ENCODE peak calls at places on chromosomes 1 and 21, in nine cellular contexts. Q, V, U, A, Z, I, C, J and N are unnamed samples.
A peak's percentile ranks its signal among the peaks of the same experiment; 100 is the strongest.

GRCh38 chr1:96474985-96475743 is 246.4 kb upstream of the PTBP2 start:
- DNase-seq in U (no peak), V (no peak), C (no peak), J (no peak), Q (no peak), I (no peak), Z (no peak), A (no peak), N (no peak)

GRCh38 chr1:19468397-19468956 is 16.9 kb downstream of the CAPZB start:
- DNase-seq in Q (peak; percentile 70), I (no peak), U (no peak), V (no peak), J (no peak), Z (peak; percentile 73), A (no peak), C (no peak), N (no peak)

GRCh38 chr1:42214447-42214871 is 49.9 kb upstream of the GUCA2A start:
- DNase-seq in V (no peak), I (no peak), Z (no peak), A (no peak), C (no peak), U (no peak), J (peak; percentile 35), Q (no peak), N (no peak)

GRCh38 chr1:212218911-212219310 is 66.3 kb upstream of the PPP2R5A start:
- DNase-seq in U (no peak), I (no peak), V (no peak), J (no peak), Z (no peak), Q (no peak), A (no peak), C (no peak), N (peak; percentile 64)

GRCh38 chr1:45884700-45885099 is 81.3 kb downstream of the MAST2 start:
- DNase-seq in V (no peak), J (no peak), Q (no peak), I (no peak), Z (no peak), C (no peak), U (no peak), A (no peak), N (no peak)

GRCh38 chr1:214637722-214638473 is 34.9 kb downstream of the CENPF start:
- DNase-seq in Q (no peak), V (no peak), Z (peak; percentile 18), U (no peak), J (no peak), I (no peak), A (peak; percentile 28), C (no peak), N (no peak)

GRCh38 chr1:76284842-76285241 is 210.3 kb downstream of the ST6GALNAC3 start:
- DNase-seq in U (no peak), A (no peak), V (no peak), I (no peak), Q (no peak), Z (no peak), C (no peak), J (no peak), N (no peak)

GRCh38 chr1:218686258-218686657 is 341.1 kb downstream of the TGFB2 start:
- DNase-seq in I (no peak), U (no peak), Q (no peak), A (no peak), J (no peak), C (no peak), Z (no peak), V (no peak), N (peak; percentile 83)

GRCh38 chr1:161068306-161069200 is 1.1 kb downstream of the ARHGAP30 start:
- DNase-seq in Z (peak; percentile 85), U (peak; percentile 90), Q (no peak), A (peak; percentile 38), C (peak; percentile 80), I (peak; percentile 41), V (peak; percentile 58), J (no peak), N (no peak)

DNA sequence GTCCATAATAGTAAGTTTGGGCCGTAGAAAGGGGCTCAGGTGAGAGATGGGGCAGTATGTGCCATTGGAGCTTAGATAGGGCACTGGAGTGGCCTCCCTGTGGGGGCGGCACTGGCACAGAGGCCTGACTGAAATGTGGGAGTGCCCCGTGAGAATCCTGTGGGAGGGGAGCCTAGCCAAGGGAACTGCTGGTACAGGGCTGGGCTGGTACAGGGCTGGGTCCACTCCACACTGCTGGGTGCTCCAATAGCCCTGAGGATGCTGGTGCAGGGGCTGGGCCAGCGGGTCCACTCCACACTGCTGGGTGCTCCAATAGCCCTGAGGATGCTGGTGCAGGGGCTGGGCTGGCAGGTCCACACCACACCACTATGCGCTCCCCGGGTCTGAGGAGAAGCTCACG is 44.8 kb upstream of the PWP2 start:
- DNase-seq in Z (no peak), J (no peak), C (no peak), V (no peak), Q (no peak), U (no peak), I (no peak), A (peak; percentile 70), N (no peak)
- H3K4me1 ChIP-seq in Z (peaks cover 22% of the 10 kb centered on the region), J (no peaks in the 10 kb centered on the region), C (no peaks in the 10 kb centered on the region), V (no peaks in the 10 kb centered on the region), Q (peaks cover 3% of the 10 kb centered on the region), U (no peaks in the 10 kb centered on the region), I (no peaks in the 10 kb centered on the region), A (peaks cover 6% of the 10 kb centered on the region), N (no peaks in the 10 kb centered on the region)

DNA sequence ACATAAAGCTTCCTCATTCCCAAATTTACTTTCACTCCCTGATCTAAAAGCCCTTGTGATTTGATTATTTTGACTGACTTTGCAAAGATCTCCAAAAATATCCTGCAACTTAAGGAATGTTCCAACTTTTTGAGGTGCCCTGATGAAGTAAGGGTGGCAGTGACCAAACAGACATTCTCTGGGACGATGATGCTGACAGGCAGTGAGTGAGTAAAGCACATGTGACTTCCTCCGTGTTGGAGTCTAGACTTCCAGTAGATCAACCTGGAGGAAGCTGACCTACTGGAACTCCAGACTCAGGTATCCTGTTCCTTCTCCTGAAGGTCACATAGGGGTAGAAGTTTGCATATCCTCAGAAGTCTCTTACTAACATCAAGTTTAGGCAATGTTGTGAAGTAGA is 16.1 kb downstream of the TNFSF4 start:
- DNase-seq in U (no peak), A (no peak), Q (no peak), Z (no peak), V (no peak), J (no peak), C (no peak), I (no peak), N (no peak)
- H3K27ac ChIP-seq in U (peak overlapping the region; percentile 17), A (no peak overlapping the region), Q (no peak overlapping the region), Z (no peak overlapping the region), V (peak overlapping the region; percentile 73), J (peak overlapping the region; percentile 76), C (peak overlapping the region; percentile 71), I (peak overlapping the region; percentile 81), N (no peak overlapping the region)

GRCh38 chr1:107430540-107431228 is 289.8 kb downstream of the NTNG1 start:
- DNase-seq in U (no peak), J (no peak), I (no peak), C (no peak), Z (no peak), V (no peak), Q (peak; percentile 26), A (peak; percentile 64), N (no peak)
- H3K4me1 ChIP-seq in U (no peaks in the 10 kb centered on the region), J (no peaks in the 10 kb centered on the region), I (no peaks in the 10 kb centered on the region), C (no peaks in the 10 kb centered on the region), Z (no peaks in the 10 kb centered on the region), V (no peaks in the 10 kb centered on the region), Q (no peaks in the 10 kb centered on the region), A (no peaks in the 10 kb centered on the region), N (no peaks in the 10 kb centered on the region)

GRCh38 chr21:42221581-42222345 is 2.8 kb downstream of the ABCG1 start:
- DNase-seq in I (no peak), Z (no peak), J (no peak), C (no peak), V (no peak), U (no peak), Q (no peak), A (no peak), N (peak; percentile 90)
- H3K27ac ChIP-seq in I (peak overlapping the region; percentile 79), Z (no peak overlapping the region), J (peak overlapping the region; percentile 4), C (no peak overlapping the region), V (no peak overlapping the region), U (no peak overlapping the region), Q (no peak overlapping the region), A (no peak overlapping the region), N (peak overlapping the region; percentile 93)

DNA sequence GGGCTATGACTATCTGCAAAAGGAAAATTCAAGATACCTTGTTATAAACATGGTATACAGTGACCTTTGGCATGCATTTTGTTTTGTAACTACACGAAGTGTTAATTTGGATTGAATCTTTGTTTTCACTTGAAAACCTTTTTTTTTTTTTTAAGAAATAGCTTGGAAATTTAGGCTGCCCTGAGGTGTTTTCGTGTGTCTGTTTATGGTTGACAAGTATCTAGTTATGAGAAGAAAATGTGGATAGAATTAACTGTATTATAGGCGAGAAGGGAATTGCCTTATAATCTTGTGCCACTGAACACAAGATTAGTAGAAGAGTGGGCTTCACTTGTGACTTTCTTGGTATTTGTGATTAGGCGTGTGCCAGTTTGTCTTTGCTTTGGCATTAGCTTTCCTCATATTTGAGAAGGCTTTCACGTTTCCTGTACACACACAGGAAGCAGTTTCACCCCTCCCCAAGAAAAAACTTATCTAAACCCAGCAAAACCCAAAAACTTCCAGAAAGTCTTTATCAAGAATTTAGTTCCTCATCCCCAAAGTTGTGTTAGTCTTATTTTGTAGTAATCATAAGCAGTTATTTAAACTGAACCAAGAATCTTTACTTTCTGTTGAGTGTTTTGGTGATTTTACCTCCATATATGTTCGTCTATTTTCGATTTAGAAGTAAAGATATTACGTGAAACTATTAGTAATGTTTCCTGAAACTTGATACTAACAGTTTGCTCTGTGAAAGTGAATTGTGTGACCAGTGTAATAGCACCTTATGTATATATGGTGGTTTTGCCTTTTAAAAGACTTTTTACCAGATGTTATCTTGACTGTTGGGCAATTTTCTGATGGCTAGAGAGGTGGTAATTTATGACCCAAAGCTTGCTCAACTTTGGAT is 3.8 kb downstream of the DYRK1A start:
- DNase-seq in Z (no peak), C (no peak), V (no peak), Q (no peak), I (no peak), A (no peak), J (no peak), U (no peak), N (peak; percentile 55)
- H3K4me1 ChIP-seq in Z (peaks cover 62% of the 10 kb centered on the region), C (peaks cover 28% of the 10 kb centered on the region), V (no peaks in the 10 kb centered on the region), Q (peaks cover 38% of the 10 kb centered on the region), I (peaks cover 12% of the 10 kb centered on the region), A (peaks cover 49% of the 10 kb centered on the region), J (no peaks in the 10 kb centered on the region), U (peaks cover 2% of the 10 kb centered on the region), N (peaks cover 51% of the 10 kb centered on the region)

GRCh38 chr21:17428980-17429379 is 83.9 kb upstream of the CXADR start:
- DNase-seq in J (no peak), U (no peak), Q (no peak), Z (no peak), V (no peak), A (no peak), C (no peak), I (no peak), N (no peak)
- H3K27ac ChIP-seq in J (no peak overlapping the region), U (no peak overlapping the region), Q (no peak overlapping the region), Z (no peak overlapping the region), V (no peak overlapping the region), A (no peak overlapping the region), C (no peak overlapping the region), I (no peak overlapping the region), N (no peak overlapping the region)

GRCh38 chr1:226708342-226708780 is 30.7 kb downstream of the ITPKB start:
- DNase-seq in Q (no peak), Z (no peak), V (no peak), I (no peak), A (no peak), J (no peak), C (no peak), U (no peak), N (no peak)
- H3K4me1 ChIP-seq in Q (peaks cover 10% of the 10 kb centered on the region), Z (peaks cover 88% of the 10 kb centered on the region), V (peaks cover under 1% of the 10 kb centered on the region), I (peaks cover 24% of the 10 kb centered on the region), A (peaks cover 27% of the 10 kb centered on the region), J (no peaks in the 10 kb centered on the region), C (peaks cover 5% of the 10 kb centered on the region), U (no peaks in the 10 kb centered on the region), N (peaks cover 12% of the 10 kb centered on the region)